ENCODE peak calls at places on chromosomes 4 and X, in nine cellular contexts. L is upper lobe of right lung; Q is CD8-positive, alpha-beta T cell; H is lung; U is A549; N is right atrium auricular region; T is K562; A is mammary epithelial cell; I is neural progenitor cell. B is an unnamed sample. For H3K9me3 and H3K4me1, the result is how much of the 10 kb centered on the place peaks cover.

GRCh38 chrX:19563746-19564145 is 48.4 kb upstream of the MAP3K15 start:
- DNase-seq in L (no peak), Q (no peak), H (no peak), U (no peak), N (no peak), T (no peak), A (no peak), I (no peak), B (peak)

GRCh38 chrX:68936608-68937007 is 107.8 kb downstream of the EFNB1 start:
- DNase-seq in L (no peak), Q (no peak), H (no peak), U (peak), N (no peak), T (no peak), A (peak), I (no peak), B (no peak)

GRCh38 chr4:137694138-137694537 is 161.8 kb upstream of the PCDH18 start:
- DNase-seq in L (no peak), Q (no peak), H (no peak), U (no peak), N (no peak), T (no peak), A (no peak), I (no peak), B (no peak)

GRCh38 chr4:125313497-125313896 is 1.3 kb upstream of the FAT4 start:
- DNase-seq in L (no peak), Q (no peak), H (peak), U (peak), N (no peak), T (peak), A (peak), I (peak), B (no peak)

GRCh38 chrX:1451676-1452496 is 823 bp downstream of the ASMTL start:
- DNase-seq in L (peak), Q (peak), H (peak), U (no peak), N (no peak), T (no peak), A (no peak), I (peak), B (no peak)

GRCh38 chrX:13250831-13251612 is 68.8 kb downstream of the ATXN3L start:
- DNase-seq in L (no peak), Q (no peak), H (no peak), U (no peak), N (peak), T (peak), A (no peak), I (no peak), B (peak)

GRCh38 chrX:10533686-10534365 is 86.6 kb downstream of the MID1 start:
- DNase-seq in L (no peak), Q (no peak), H (no peak), U (no peak), N (no peak), T (no peak), A (peak), I (no peak), B (no peak)

GRCh38 chrX:28010875-28011274 is 29.6 kb upstream of the DCAF8L1 start:
- DNase-seq in L (no peak), Q (no peak), H (no peak), U (no peak), N (no peak), T (no peak), A (no peak), I (no peak), B (no peak)

GRCh38 chrX:49273181-49273727 is 3.7 kb downstream of the PPP1R3F start:
- DNase-seq in L (no peak), Q (peak), H (no peak), U (no peak), N (no peak), T (no peak), A (no peak), I (no peak), B (no peak)

GRCh38 chr4:57053508-57053907 is 56.7 kb downstream of the IGFBP7 start:
- DNase-seq in L (no peak), Q (no peak), H (no peak), U (peak), N (peak), T (no peak), A (peak), I (no peak), B (no peak)

GRCh38 chrX:13764284-13764683 is 29.7 kb downstream of the OFD1 start:
- DNase-seq in L (no peak), Q (no peak), H (no peak), U (no peak), N (no peak), T (no peak), A (no peak), I (peak), B (peak)

GRCh38 chrX:35289952-35290351 is 347.4 kb downstream of the FAM47B start:
- DNase-seq in L (no peak), Q (no peak), H (no peak), U (no peak), N (no peak), T (no peak), A (no peak), I (no peak), B (no peak)

GRCh38 chr4:67776746-67777145 is 22.6 kb upstream of the GNRHR start:
- DNase-seq in L (no peak), Q (no peak), H (no peak), U (no peak), N (no peak), T (no peak), A (no peak), I (no peak), B (no peak)

GRCh38 chr4:43718369-43718768 is 730.2 kb downstream of the KCTD8 start:
- DNase-seq in L (no peak), Q (no peak), H (no peak), U (no peak), N (no peak), T (no peak), A (no peak), I (no peak), B (no peak)

GRCh38 chr4:144579411-144580020 is 66.4 kb upstream of the HHIP start:
- DNase-seq in L (no peak), Q (no peak), H (no peak), U (peak), N (no peak), T (no peak), A (peak), I (no peak), B (no peak)

GRCh38 chr4:8781641-8782040 is 90.0 kb downstream of the HMX1 start:
- DNase-seq in L (no peak), Q (no peak), H (no peak), U (no peak), N (no peak), T (no peak), A (no peak), I (no peak), B (no peak)

GRCh38 chr4:182853731-182854130 is 63.5 kb downstream of the DCTD start:
- DNase-seq in L (no peak), Q (no peak), H (no peak), U (no peak), N (no peak), T (no peak), A (no peak), I (no peak), B (no peak)

GRCh38 chrX:115642895-115643530 is 82.0 kb downstream of the PLS3 start:
- DNase-seq in L (no peak), Q (no peak), H (no peak), U (peak), N (no peak), T (peak), A (peak), I (peak), B (no peak)

GRCh38 chr4:109235683-109236082 is 66.8 kb downstream of the COL25A1 start:
- DNase-seq in L (no peak), Q (no peak), H (no peak), U (no peak), N (no peak), T (no peak), A (no peak), I (no peak), B (no peak)

GRCh38 chr4:176357359-176358082 is 37.8 kb downstream of the SPCS3 start:
- DNase-seq in L (no peak), Q (no peak), H (no peak), U (no peak), N (no peak), T (no peak), A (no peak), I (no peak), B (no peak)

GRCh38 chr4:20137176-20137575 is 114.5 kb upstream of the SLIT2 start:
- DNase-seq in L (no peak), Q (no peak), H (no peak), U (no peak), N (no peak), T (no peak), A (no peak), I (no peak), B (no peak)

GRCh38 chrX:129651756-129652564 is 2.8 kb downstream of the APLN start:
- DNase-seq in L (no peak), Q (no peak), H (no peak), U (no peak), N (peak), T (no peak), A (no peak), I (no peak), B (no peak)

GRCh38 chr4:189117426-189117825 is 823.2 kb upstream of the FRG1 start:
- DNase-seq in L (no peak), Q (no peak), H (no peak), U (no peak), N (no peak), T (no peak), A (no peak), I (peak), B (no peak)

GRCh38 chrX:154595559-154595958 is 10.6 kb downstream of the CTAG1A start:
- DNase-seq in L (no peak), Q (no peak), H (no peak), U (no peak), N (no peak), T (no peak), A (no peak), I (no peak), B (no peak)

GRCh38 chr4:182231080-182231479 is 12.1 kb upstream of the TENM3 start:
- DNase-seq in L (no peak), Q (no peak), H (no peak), U (no peak), N (no peak), T (no peak), A (no peak), I (no peak), B (no peak)

GRCh38 chr4:96354036-96354712 is 514.3 kb downstream of the PDHA2 start:
- DNase-seq in L (no peak), Q (no peak), H (no peak), U (no peak), N (no peak), T (no peak), A (no peak), I (no peak), B (no peak)

DNA sequence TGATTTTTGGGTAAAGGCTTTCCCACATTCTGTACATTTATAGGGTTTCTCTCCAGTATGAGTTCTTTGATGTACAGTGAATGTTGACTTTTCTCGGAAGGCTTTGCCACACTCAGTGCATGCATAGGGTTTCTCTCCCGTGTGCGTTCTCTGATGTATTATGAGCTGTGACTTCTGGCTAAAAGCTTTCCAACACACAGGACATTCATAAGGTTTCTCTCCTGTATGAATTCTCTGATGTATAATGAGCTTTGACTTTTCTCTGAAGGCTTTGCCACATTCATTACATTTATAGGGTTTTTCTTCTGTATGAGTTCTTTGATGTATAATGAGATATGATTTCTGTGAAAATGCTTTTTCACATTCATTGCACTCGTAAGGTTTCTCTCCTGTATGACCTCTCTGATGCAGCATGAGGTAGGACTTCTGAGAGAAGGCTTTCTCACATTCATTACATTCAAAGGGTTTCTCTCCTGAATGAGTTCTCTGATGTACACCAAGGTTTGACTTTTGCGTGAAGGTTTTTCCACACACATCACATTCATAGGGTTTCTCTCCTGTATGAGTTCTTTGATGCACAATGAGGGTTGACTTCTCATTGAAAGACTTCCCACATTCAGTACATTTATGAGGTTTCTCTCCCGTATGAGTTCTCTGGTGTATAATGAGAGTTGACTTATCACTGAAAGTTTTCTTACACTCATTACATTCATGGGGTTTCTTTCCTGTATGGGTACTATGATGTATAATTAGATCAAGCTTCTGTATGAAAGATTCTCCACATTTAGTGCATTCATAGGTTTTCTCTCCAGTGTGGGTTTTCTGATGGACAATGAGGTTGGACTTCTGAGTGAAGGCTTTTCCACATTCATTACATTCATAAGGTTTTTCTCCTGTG is 27.3 kb downstream of the ZNF182 start:
- DNase-seq in L (no peak), Q (no peak), H (no peak), U (no peak), N (no peak), T (no peak), A (no peak), I (no peak), B (no peak)
- H3K9me3 ChIP-seq in L (under half), Q (under half), H (under half), U (half or more), N (half or more), T (under half), A (half or more), I (under half), B (under half)

DNA sequence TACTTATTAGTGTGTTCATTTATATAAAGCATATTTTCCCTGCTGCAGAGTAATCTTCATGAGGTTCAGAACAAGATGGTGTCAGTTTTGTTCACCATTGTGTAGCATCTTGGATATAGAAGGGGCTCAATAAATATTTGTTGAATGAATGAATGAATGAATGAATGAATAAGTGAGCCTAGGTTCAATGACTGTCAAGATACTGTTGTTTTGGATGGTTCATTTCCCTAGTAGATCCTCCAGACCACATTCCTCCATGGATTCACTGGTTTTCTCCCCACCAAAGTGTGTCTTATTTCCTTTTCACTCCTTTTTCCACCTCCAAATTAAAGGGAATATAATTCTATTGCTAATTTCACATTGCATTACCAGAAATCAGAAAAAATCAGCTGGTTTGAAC is 2.1 kb upstream of the OCIAD2 start:
- DNase-seq in L (no peak), Q (no peak), H (no peak), U (no peak), N (no peak), T (no peak), A (no peak), I (no peak), B (no peak)
- H3K4me1 ChIP-seq in L (under half), Q (under half), H (under half), U (half or more), N (under half), T (under half), A (under half), I (under half), B (under half)

GRCh38 chrX:21930986-21931385 is 9.5 kb upstream of the SMS start:
- DNase-seq in L (no peak), Q (no peak), H (no peak), U (no peak), N (no peak), T (no peak), A (no peak), I (no peak), B (no peak)

GRCh38 chrX:21932277-21932996 is 8.1 kb upstream of the SMS start:
- DNase-seq in L (no peak), Q (no peak), H (no peak), U (peak), N (peak), T (no peak), A (peak), I (no peak), B (no peak)

GRCh38 chrX:21926527-21927278 is 13.8 kb upstream of the SMS start:
- DNase-seq in L (no peak), Q (no peak), H (no peak), U (peak), N (no peak), T (peak), A (peak), I (no peak), B (no peak)

GRCh38 chrX:21926116-21926515 is 14.4 kb upstream of the SMS start:
- DNase-seq in L (no peak), Q (no peak), H (no peak), U (peak), N (no peak), T (no peak), A (no peak), I (no peak), B (no peak)

DNA sequence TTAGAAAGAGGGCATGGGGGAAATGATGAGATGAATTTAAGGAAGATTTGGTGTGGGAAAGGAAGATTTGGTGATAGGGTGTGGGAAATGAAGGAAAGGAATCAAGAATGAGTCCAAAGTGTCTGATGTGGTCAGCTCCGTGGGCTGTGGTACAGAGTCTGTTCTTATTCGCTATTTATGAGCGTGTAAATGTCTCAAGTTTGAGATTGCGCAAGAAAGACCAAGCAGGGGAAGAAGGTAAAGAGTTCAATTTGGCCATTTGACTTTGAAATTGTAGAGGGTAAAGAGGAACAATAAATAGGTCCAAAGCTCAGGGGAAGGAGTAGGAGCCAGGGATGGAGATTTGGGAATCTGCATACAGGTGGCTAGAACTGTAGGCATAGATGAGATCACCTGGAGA is 11.3 kb upstream of the SMS start:
- DNase-seq in L (no peak), Q (no peak), H (no peak), U (no peak), N (no peak), T (no peak), A (no peak), I (no peak), B (no peak)
- H3K27ac ChIP-seq in L (no peak), Q (no peak), H (no peak), U (no peak), N (no peak), T (no peak), A (no peak), I (no peak), B (no peak)

GRCh38 chr4:65538571-65538970 is 131.7 kb downstream of the EPHA5 start:
- DNase-seq in L (no peak), Q (no peak), H (no peak), U (peak), N (no peak), T (no peak), A (no peak), I (no peak), B (no peak)
- H3K9me3 ChIP-seq in L (under half), Q (under half), H (under half), U (under half), N (under half), T (under half), A (under half), I (under half), B (under half)

DNA sequence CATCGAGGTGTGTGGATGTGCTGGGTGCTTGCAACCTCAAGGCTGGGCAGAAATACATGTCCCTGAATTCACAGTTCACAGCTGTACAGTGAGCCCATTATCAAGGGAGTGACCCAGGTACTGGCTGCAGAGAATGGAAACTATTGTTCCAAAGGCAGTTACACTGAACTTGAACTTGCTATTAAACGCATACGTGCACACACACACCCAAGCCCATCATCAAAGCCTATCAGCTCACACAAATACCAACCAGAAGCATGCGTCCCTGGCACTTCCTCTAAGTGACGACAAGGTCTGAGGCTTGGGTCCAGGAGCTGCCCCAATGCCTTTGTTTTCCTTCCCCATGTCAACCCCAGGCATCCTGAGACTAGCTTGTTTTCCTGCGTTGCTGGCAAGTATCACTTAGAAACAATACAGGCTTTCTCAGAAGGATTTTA is 88.6 kb downstream of the IRF2 start:
- DNase-seq in L (no peak), Q (no peak), H (no peak), U (no peak), N (no peak), T (no peak), A (peak), I (no peak), B (peak)
- H3K4me1 ChIP-seq in L (under half), Q (under half), H (under half), U (under half), N (under half), T (half or more), A (under half), I (half or more), B (under half)

GRCh38 chr4:146243141-146243882 is 29.0 kb downstream of the REELD1 start:
- DNase-seq in L (peak), Q (peak), H (no peak), U (peak), N (no peak), T (peak), A (no peak), I (peak), B (no peak)
- H3K27ac ChIP-seq in L (peak), Q (no peak), H (peak), U (no peak), N (peak), T (no peak), A (no peak), I (no peak), B (peak)

GRCh38 chr4:6269400-6269650 is 325 bp upstream of the WFS1 start:
- DNase-seq in L (no peak), Q (no peak), H (no peak), U (no peak), N (no peak), T (no peak), A (no peak), I (no peak), B (no peak)
- H3K9me3 ChIP-seq in L (under half), Q (under half), H (under half), U (under half), N (under half), T (under half), A (under half), I (under half), B (under half)

GRCh38 chrX:65014230-65014629 is 38.0 kb upstream of the ZC4H2 start:
- DNase-seq in L (no peak), Q (no peak), H (no peak), U (no peak), N (no peak), T (no peak), A (no peak), I (no peak), B (no peak)
- H3K4me1 ChIP-seq in L (under half), Q (under half), H (under half), U (under half), N (under half), T (under half), A (under half), I (under half), B (under half)

GRCh38 chr4:86556791-86557415 is 37.2 kb upstream of the PTPN13 start:
- DNase-seq in L (no peak), Q (no peak), H (no peak), U (no peak), N (no peak), T (no peak), A (peak), I (no peak), B (no peak)
- H3K27ac ChIP-seq in L (no peak), Q (no peak), H (no peak), U (no peak), N (no peak), T (no peak), A (peak), I (no peak), B (no peak)